ENCODE peak calls at places on chromosomes 7 and 10, in five cellular contexts. I is CD4-positive, alpha-beta memory T cell; V is dermis blood vessel endothelial cell; F is HFF-Myc; J is stromal cell of bone marrow. U is an unnamed sample.

GRCh38 chr7:42931447-42931833 is 534 bp downstream of the PSMA2 start:
- DNase-seq in I (no peak), V (peak; percentile 34), F (no peak), J (no peak), U (no peak)

GRCh38 chr7:7311001-7311400 is 128.7 kb downstream of the C1GALT1 start:
- DNase-seq in I (no peak), V (no peak), F (no peak), J (no peak), U (no peak)

GRCh38 chr10:71128311-71129010 is 83.9 kb upstream of the UNC5B start:
- DNase-seq in I (no peak), V (peak; percentile 9), F (no peak), J (peak; percentile 23), U (no peak)

GRCh38 chr7:665251-665650 is 61.2 kb upstream of the DNAAF5 start:
- DNase-seq in I (no peak), V (no peak), F (no peak), J (peak; percentile 4), U (no peak)

GRCh38 chr10:74379474-74379873 is 228.5 kb downstream of the ADK start:
- DNase-seq in I (no peak), V (no peak), F (no peak), J (no peak), U (no peak)

GRCh38 chr7:149729983-149730801 is 43.2 kb downstream of the ZNF467 start:
- DNase-seq in I (no peak), V (no peak), F (no peak), J (no peak), U (no peak)

GRCh38 chr10:132606536-132607316 is 69.1 kb downstream of the INPP5A start:
- DNase-seq in I (no peak), V (peak; percentile 77), F (no peak), J (no peak), U (no peak)

GRCh38 chr10:43055217-43055616 is 21.7 kb upstream of the RET start:
- DNase-seq in I (no peak), V (no peak), F (no peak), J (no peak), U (no peak)

GRCh38 chr7:69078997-69079769 is 519.1 kb upstream of the AUTS2 start:
- DNase-seq in I (no peak), V (no peak), F (no peak), J (peak; percentile 46), U (no peak)

GRCh38 chr7:137970263-137970975 is 31.5 kb downstream of the CREB3L2 start:
- DNase-seq in I (no peak), V (peak; percentile 78), F (no peak), J (peak; percentile 59), U (no peak)

GRCh38 chr7:50145801-50146338 is 52.8 kb upstream of the ZPBP start:
- DNase-seq in I (no peak), V (no peak), F (no peak), J (no peak), U (no peak)

GRCh38 chr7:47282790-47283496 is 299.0 kb downstream of the TNS3 start:
- DNase-seq in I (no peak), V (peak; percentile 3), F (no peak), J (no peak), U (no peak)

GRCh38 chr10:112810651-112811215 is 139.3 kb upstream of the TCF7L2 start:
- DNase-seq in I (no peak), V (no peak), F (no peak), J (no peak), U (no peak)

GRCh38 chr10:61899997-61900828 is 1.3 kb upstream of the ARID5B start:
- DNase-seq in I (peak; percentile 59), V (peak; percentile 55), F (peak; percentile 65), J (peak; percentile 53), U (no peak)

GRCh38 chr7:30562909-30563308 is 31.8 kb upstream of the GARS1 start:
- DNase-seq in I (no peak), V (peak; percentile 89), F (no peak), J (no peak), U (no peak)

GRCh38 chr7:112635742-112636141 is 154.5 kb downstream of the TMEM168 start:
- DNase-seq in I (no peak), V (no peak), F (no peak), J (no peak), U (no peak)

GRCh38 chr7:105131033-105131656 is 117.1 kb downstream of the KMT2E start:
- DNase-seq in I (no peak), V (no peak), F (no peak), J (no peak), U (no peak)

GRCh38 chr10:13751191-13751764 is 164.5 kb downstream of the PRPF18 start:
- DNase-seq in I (no peak), V (no peak), F (no peak), J (no peak), U (no peak)

GRCh38 chr7:368651-369475 is 78.9 kb downstream of the FOXL3 start:
- DNase-seq in I (no peak), V (no peak), F (no peak), J (no peak), U (no peak)

GRCh38 chr10:11958956-11959355 is 83.7 kb downstream of the UPF2 start:
- DNase-seq in I (no peak), V (no peak), F (no peak), J (no peak), U (no peak)

GRCh38 chr10:26697922-26698608 is 564 bp downstream of the PDSS1 start:
- DNase-seq in I (no peak), V (peak; percentile 12), F (no peak), J (no peak), U (no peak)

GRCh38 chr7:55569797-55570196 is 2.5 kb downstream of the VOPP1 start:
- DNase-seq in I (peak; percentile 32), V (no peak), F (no peak), J (no peak), U (no peak)

GRCh38 chr7:90595801-90596683 is at the start of gene CDK14:
- DNase-seq in I (no peak), V (peak; percentile 79), F (no peak), J (peak; percentile 54), U (no peak)

GRCh38 chr10:77641788-77642397 is 4.3 kb upstream of the KCNMA1 start:
- DNase-seq in I (peak; percentile 34), V (peak; percentile 84), F (peak; percentile 78), J (peak; percentile 75), U (no peak)

U was measured in pulmonary artery endothelial cell.